ENCODE peak calls at places on chromosomes 2 and 18, in eight cellular contexts. One of them, this sample, is unnamed. For H3K4me1, the result is how much of the 10 kb centered on the place peaks cover.

GRCh38 chr2:46032996-46033395 is 264.2 kb upstream of the EPAS1 start:
- DNase-seq in MM.1S: no peak
- DNase-seq in astrocyte: no peak
- DNase-seq in heart left ventricle: no peak
- DNase-seq in A549: peak
- DNase-seq in thoracic aorta: no peak
- DNase-seq in psoas muscle: no peak
- DNase-seq in heart right ventricle: no peak
- DNase-seq in this sample: no peak

GRCh38 chr2:224983719-224984388 is 58.4 kb downstream of the DOCK10 start:
- DNase-seq in MM.1S: no peak
- DNase-seq in astrocyte: peak
- DNase-seq in heart left ventricle: no peak
- DNase-seq in A549: no peak
- DNase-seq in thoracic aorta: no peak
- DNase-seq in psoas muscle: no peak
- DNase-seq in heart right ventricle: no peak
- DNase-seq in this sample: no peak

GRCh38 chr2:192190474-192190873 is 4.3 kb downstream of the TMEFF2 start:
- DNase-seq in MM.1S: peak
- DNase-seq in astrocyte: peak
- DNase-seq in heart left ventricle: no peak
- DNase-seq in A549: peak
- DNase-seq in thoracic aorta: no peak
- DNase-seq in psoas muscle: no peak
- DNase-seq in heart right ventricle: no peak
- DNase-seq in this sample: no peak

GRCh38 chr2:61762292-61762691 is 91.6 kb downstream of the FAM161A start:
- DNase-seq in MM.1S: no peak
- DNase-seq in astrocyte: no peak
- DNase-seq in heart left ventricle: no peak
- DNase-seq in A549: no peak
- DNase-seq in thoracic aorta: no peak
- DNase-seq in psoas muscle: no peak
- DNase-seq in heart right ventricle: no peak
- DNase-seq in this sample: no peak

GRCh38 chr2:200585730-200586643 is at the start of gene AOX1:
- DNase-seq in MM.1S: no peak
- DNase-seq in astrocyte: peak
- DNase-seq in heart left ventricle: peak
- DNase-seq in A549: no peak
- DNase-seq in thoracic aorta: no peak
- DNase-seq in psoas muscle: peak
- DNase-seq in heart right ventricle: no peak
- DNase-seq in this sample: peak

GRCh38 chr2:854460-854859 is 96.2 kb upstream of the SNTG2 start:
- DNase-seq in MM.1S: no peak
- DNase-seq in astrocyte: no peak
- DNase-seq in heart left ventricle: no peak
- DNase-seq in A549: peak
- DNase-seq in thoracic aorta: no peak
- DNase-seq in psoas muscle: no peak
- DNase-seq in heart right ventricle: no peak
- DNase-seq in this sample: no peak

GRCh38 chr18:13455960-13456471 is 237.5 kb downstream of the LDLRAD4 start:
- DNase-seq in MM.1S: no peak
- DNase-seq in astrocyte: no peak
- DNase-seq in heart left ventricle: peak
- DNase-seq in A549: no peak
- DNase-seq in thoracic aorta: no peak
- DNase-seq in psoas muscle: no peak
- DNase-seq in heart right ventricle: no peak
- DNase-seq in this sample: peak

GRCh38 chr2:196356332-196356731 is 185.0 kb upstream of the STK17B start:
- DNase-seq in MM.1S: no peak
- DNase-seq in astrocyte: no peak
- DNase-seq in heart left ventricle: no peak
- DNase-seq in A549: no peak
- DNase-seq in thoracic aorta: no peak
- DNase-seq in psoas muscle: no peak
- DNase-seq in heart right ventricle: no peak
- DNase-seq in this sample: no peak

GRCh38 chr2:129735576-129735975 is 243.9 kb upstream of the RAB6C start:
- DNase-seq in MM.1S: no peak
- DNase-seq in astrocyte: no peak
- DNase-seq in heart left ventricle: no peak
- DNase-seq in A549: no peak
- DNase-seq in thoracic aorta: no peak
- DNase-seq in psoas muscle: no peak
- DNase-seq in heart right ventricle: no peak
- DNase-seq in this sample: no peak

GRCh38 chr2:70851704-70852103 is 16.1 kb upstream of the CD207 start:
- DNase-seq in MM.1S: peak
- DNase-seq in astrocyte: no peak
- DNase-seq in heart left ventricle: no peak
- DNase-seq in A549: no peak
- DNase-seq in thoracic aorta: no peak
- DNase-seq in psoas muscle: no peak
- DNase-seq in heart right ventricle: no peak
- DNase-seq in this sample: no peak

GRCh38 chr2:195929531-195929930 is 139.1 kb downstream of the DNAH7 start:
- DNase-seq in MM.1S: no peak
- DNase-seq in astrocyte: no peak
- DNase-seq in heart left ventricle: no peak
- DNase-seq in A549: no peak
- DNase-seq in thoracic aorta: no peak
- DNase-seq in psoas muscle: no peak
- DNase-seq in heart right ventricle: no peak
- DNase-seq in this sample: no peak

GRCh38 chr2:230998882-230999281 is 3.0 kb downstream of the SPATA3 start:
- DNase-seq in MM.1S: no peak
- DNase-seq in astrocyte: no peak
- DNase-seq in heart left ventricle: no peak
- DNase-seq in A549: no peak
- DNase-seq in thoracic aorta: no peak
- DNase-seq in psoas muscle: no peak
- DNase-seq in heart right ventricle: no peak
- DNase-seq in this sample: no peak

GRCh38 chr2:235536711-235537110 is 42.9 kb downstream of the AGAP1 start:
- DNase-seq in MM.1S: no peak
- DNase-seq in astrocyte: no peak
- DNase-seq in heart left ventricle: no peak
- DNase-seq in A549: no peak
- DNase-seq in thoracic aorta: no peak
- DNase-seq in psoas muscle: no peak
- DNase-seq in heart right ventricle: no peak
- DNase-seq in this sample: no peak

GRCh38 chr2:174631009-174631981 is 33.7 kb upstream of the WIPF1 start:
- DNase-seq in MM.1S: no peak
- DNase-seq in astrocyte: peak
- DNase-seq in heart left ventricle: no peak
- DNase-seq in A549: no peak
- DNase-seq in thoracic aorta: no peak
- DNase-seq in psoas muscle: no peak
- DNase-seq in heart right ventricle: no peak
- DNase-seq in this sample: no peak

GRCh38 chr2:127768775-127769479 is 42.0 kb downstream of the WDR33 start:
- DNase-seq in MM.1S: no peak
- DNase-seq in astrocyte: no peak
- DNase-seq in heart left ventricle: no peak
- DNase-seq in A549: no peak
- DNase-seq in thoracic aorta: no peak
- DNase-seq in psoas muscle: no peak
- DNase-seq in heart right ventricle: no peak
- DNase-seq in this sample: no peak

GRCh38 chr2:85243101-85244072 is 84.4 kb downstream of the TGOLN2 start:
- DNase-seq in MM.1S: no peak
- DNase-seq in astrocyte: no peak
- DNase-seq in heart left ventricle: peak
- DNase-seq in A549: peak
- DNase-seq in thoracic aorta: no peak
- DNase-seq in psoas muscle: peak
- DNase-seq in heart right ventricle: peak
- DNase-seq in this sample: no peak

GRCh38 chr2:150570712-150571111 is 83.2 kb upstream of the RND3 start:
- DNase-seq in MM.1S: no peak
- DNase-seq in astrocyte: peak
- DNase-seq in heart left ventricle: no peak
- DNase-seq in A549: peak
- DNase-seq in thoracic aorta: no peak
- DNase-seq in psoas muscle: no peak
- DNase-seq in heart right ventricle: no peak
- DNase-seq in this sample: no peak

GRCh38 chr18:45657357-45658335 is 42.4 kb downstream of the SLC14A2 start:
- DNase-seq in MM.1S: no peak
- DNase-seq in astrocyte: no peak
- DNase-seq in heart left ventricle: no peak
- DNase-seq in A549: no peak
- DNase-seq in thoracic aorta: no peak
- DNase-seq in psoas muscle: no peak
- DNase-seq in heart right ventricle: no peak
- DNase-seq in this sample: no peak

GRCh38 chr2:36556847-36557246 is 41.1 kb downstream of the FEZ2 start:
- DNase-seq in MM.1S: no peak
- DNase-seq in astrocyte: peak
- DNase-seq in heart left ventricle: no peak
- DNase-seq in A549: no peak
- DNase-seq in thoracic aorta: no peak
- DNase-seq in psoas muscle: no peak
- DNase-seq in heart right ventricle: no peak
- DNase-seq in this sample: no peak

GRCh38 chr18:69954719-69955118 is 7.0 kb upstream of the CD226 start:
- DNase-seq in MM.1S: no peak
- DNase-seq in astrocyte: peak
- DNase-seq in heart left ventricle: no peak
- DNase-seq in A549: no peak
- DNase-seq in thoracic aorta: no peak
- DNase-seq in psoas muscle: no peak
- DNase-seq in heart right ventricle: no peak
- DNase-seq in this sample: no peak

GRCh38 chr18:69958422-69958821 is 10.7 kb upstream of the CD226 start:
- DNase-seq in MM.1S: no peak
- DNase-seq in astrocyte: no peak
- DNase-seq in heart left ventricle: no peak
- DNase-seq in A549: no peak
- DNase-seq in thoracic aorta: no peak
- DNase-seq in psoas muscle: no peak
- DNase-seq in heart right ventricle: no peak
- DNase-seq in this sample: no peak

GRCh38 chr18:69956037-69956436 is 8.4 kb upstream of the CD226 start:
- DNase-seq in MM.1S: no peak
- DNase-seq in astrocyte: no peak
- DNase-seq in heart left ventricle: no peak
- DNase-seq in A549: no peak
- DNase-seq in thoracic aorta: no peak
- DNase-seq in psoas muscle: no peak
- DNase-seq in heart right ventricle: no peak
- DNase-seq in this sample: no peak

GRCh38 chr18:69957071-69957620 is 9.5 kb upstream of the CD226 start:
- DNase-seq in MM.1S: peak
- DNase-seq in astrocyte: no peak
- DNase-seq in heart left ventricle: no peak
- DNase-seq in A549: no peak
- DNase-seq in thoracic aorta: no peak
- DNase-seq in psoas muscle: no peak
- DNase-seq in heart right ventricle: no peak
- DNase-seq in this sample: no peak

GRCh38 chr18:69956655-69957054 is 9.0 kb upstream of the CD226 start:
- DNase-seq in MM.1S: no peak
- DNase-seq in astrocyte: no peak
- DNase-seq in heart left ventricle: no peak
- DNase-seq in A549: no peak
- DNase-seq in thoracic aorta: no peak
- DNase-seq in psoas muscle: no peak
- DNase-seq in heart right ventricle: no peak
- DNase-seq in this sample: no peak
- H3K4me1 ChIP-seq in MM.1S: under half
- H3K4me1 ChIP-seq in astrocyte: under half
- H3K4me1 ChIP-seq in heart left ventricle: under half
- H3K4me1 ChIP-seq in A549: under half
- H3K4me1 ChIP-seq in thoracic aorta: under half
- H3K4me1 ChIP-seq in psoas muscle: under half
- H3K4me1 ChIP-seq in heart right ventricle: under half
- H3K4me1 ChIP-seq in this sample: under half

GRCh38 chr2:113180131-113180946 is 6.6 kb downstream of the PSD4 start:
- DNase-seq in MM.1S: no peak
- DNase-seq in astrocyte: no peak
- DNase-seq in heart left ventricle: no peak
- DNase-seq in A549: no peak
- DNase-seq in thoracic aorta: no peak
- DNase-seq in psoas muscle: no peak
- DNase-seq in heart right ventricle: no peak
- DNase-seq in this sample: no peak
- H3K4me3 ChIP-seq in MM.1S: no peak
- H3K4me3 ChIP-seq in astrocyte: no peak
- H3K4me3 ChIP-seq in heart left ventricle: no peak
- H3K4me3 ChIP-seq in A549: no peak
- H3K4me3 ChIP-seq in thoracic aorta: no peak
- H3K4me3 ChIP-seq in psoas muscle: no peak
- H3K4me3 ChIP-seq in heart right ventricle: no peak
- H3K4me3 ChIP-seq in this sample: no peak

DNA sequence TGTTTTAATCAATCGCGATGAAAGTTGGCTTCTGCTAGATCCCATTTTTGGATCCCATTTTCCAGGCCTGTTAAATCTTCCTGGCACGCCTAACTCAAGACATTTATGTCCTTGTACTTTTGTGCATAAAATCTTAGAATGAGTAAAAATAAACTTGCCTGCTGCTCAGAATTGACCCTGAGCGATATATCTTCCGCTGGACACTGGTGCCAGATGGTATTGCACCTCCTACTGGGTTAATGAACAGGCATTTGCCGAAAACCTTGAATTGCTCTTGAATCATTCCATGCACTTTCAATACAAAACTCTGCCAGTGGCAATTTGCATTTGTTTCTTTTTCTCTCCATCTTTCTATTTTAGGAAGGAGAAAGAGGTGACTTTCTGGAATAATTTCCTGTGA is 60.1 kb upstream of the MGAT5 start:
- DNase-seq in MM.1S: no peak
- DNase-seq in astrocyte: no peak
- DNase-seq in heart left ventricle: no peak
- DNase-seq in A549: no peak
- DNase-seq in thoracic aorta: no peak
- DNase-seq in psoas muscle: no peak
- DNase-seq in heart right ventricle: no peak
- DNase-seq in this sample: no peak
- H3K4me1 ChIP-seq in MM.1S: under half
- H3K4me1 ChIP-seq in astrocyte: under half
- H3K4me1 ChIP-seq in heart left ventricle: half or more
- H3K4me1 ChIP-seq in A549: under half
- H3K4me1 ChIP-seq in thoracic aorta: half or more
- H3K4me1 ChIP-seq in psoas muscle: under half
- H3K4me1 ChIP-seq in heart right ventricle: under half
- H3K4me1 ChIP-seq in this sample: under half

DNA sequence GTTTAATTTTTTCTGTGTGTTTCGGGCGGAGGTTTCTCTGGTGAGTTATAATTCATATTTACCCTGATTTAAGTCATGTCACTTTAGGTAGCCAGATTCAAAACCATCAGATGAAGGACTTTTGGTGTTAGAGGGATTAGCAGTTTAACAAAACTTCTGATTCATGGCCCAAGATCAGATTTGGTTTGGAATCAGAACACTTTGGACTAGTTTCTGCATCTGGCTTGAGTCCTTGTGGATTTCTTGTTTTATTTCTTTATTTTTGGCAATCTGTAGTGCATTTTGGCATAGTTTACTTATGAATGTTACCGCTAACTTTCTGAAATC is 3.5 kb downstream of the NEDD4L start:
- DNase-seq in MM.1S: no peak
- DNase-seq in astrocyte: no peak
- DNase-seq in heart left ventricle: no peak
- DNase-seq in A549: no peak
- DNase-seq in thoracic aorta: no peak
- DNase-seq in psoas muscle: no peak
- DNase-seq in heart right ventricle: no peak
- DNase-seq in this sample: no peak
- H3K4me3 ChIP-seq in MM.1S: no peak
- H3K4me3 ChIP-seq in astrocyte: no peak
- H3K4me3 ChIP-seq in heart left ventricle: no peak
- H3K4me3 ChIP-seq in A549: no peak
- H3K4me3 ChIP-seq in thoracic aorta: peak
- H3K4me3 ChIP-seq in psoas muscle: no peak
- H3K4me3 ChIP-seq in heart right ventricle: no peak
- H3K4me3 ChIP-seq in this sample: no peak

This sample was measured in right atrium auricular region.